ENCODE peak calls at places on chromosomes 12 and 14, in nine cellular contexts. Q is DND-41; W is SK-N-MC; Y is PC-9; M is neuronal stem cell; Z is CD8-positive, alpha-beta T cell; C is PC-3; A is left ventricle myocardium inferior; L is psoas muscle. T is an unnamed sample. For H3K9me3, the result is how much of the 10 kb centered on the place peaks cover.

GRCh38 chr12:60172696-60173095 is 576.9 kb downstream of the SLC16A7 start:
- DNase-seq in Z (no peak), C (peak), A (no peak), Y (no peak), L (no peak), Q (no peak), M (no peak), W (no peak), T (no peak)

GRCh38 chr14:73809386-73809785 is 42.2 kb upstream of the PTGR2 start:
- DNase-seq in Q (no peak), Y (no peak), C (no peak), M (no peak), W (no peak), Z (no peak), L (peak), A (no peak), T (no peak)

GRCh38 chr12:19171731-19172130 is 42.2 kb downstream of the PLEKHA5 start:
- DNase-seq in L (no peak), W (no peak), M (no peak), Y (no peak), Q (no peak), A (no peak), C (peak), Z (no peak), T (no peak)

GRCh38 chr12:24728366-24728765 is 220.5 kb downstream of the BCAT1 start:
- DNase-seq in Y (no peak), W (no peak), L (no peak), C (peak), Q (peak), M (no peak), Z (no peak), A (no peak), T (no peak)

GRCh38 chr14:48008646-48009045 is 333.2 kb upstream of the MDGA2 start:
- DNase-seq in L (no peak), Y (no peak), A (no peak), Q (no peak), W (no peak), Z (no peak), M (no peak), C (no peak), T (no peak)

GRCh38 chr14:88753873-88754272 is 38.9 kb downstream of the EML5 start:
- DNase-seq in A (no peak), M (no peak), Y (no peak), Q (no peak), C (no peak), L (no peak), W (no peak), Z (no peak), T (no peak)

GRCh38 chr12:53051058-53051880 is 1.4 kb downstream of the TNS2 start:
- DNase-seq in L (peak), M (no peak), Q (no peak), Z (no peak), A (peak), C (no peak), W (no peak), Y (no peak), T (no peak)

GRCh38 chr14:89428163-89428523 is 11.1 kb upstream of the FOXN3 start:
- DNase-seq in Z (no peak), Y (no peak), M (no peak), A (no peak), Q (no peak), W (no peak), L (no peak), C (no peak), T (no peak)

GRCh38 chr14:58131386-58131785 is 20.6 kb downstream of the ARMH4 start:
- DNase-seq in Q (no peak), L (no peak), M (no peak), A (no peak), C (peak), W (no peak), Y (no peak), Z (no peak), T (no peak)

DNA sequence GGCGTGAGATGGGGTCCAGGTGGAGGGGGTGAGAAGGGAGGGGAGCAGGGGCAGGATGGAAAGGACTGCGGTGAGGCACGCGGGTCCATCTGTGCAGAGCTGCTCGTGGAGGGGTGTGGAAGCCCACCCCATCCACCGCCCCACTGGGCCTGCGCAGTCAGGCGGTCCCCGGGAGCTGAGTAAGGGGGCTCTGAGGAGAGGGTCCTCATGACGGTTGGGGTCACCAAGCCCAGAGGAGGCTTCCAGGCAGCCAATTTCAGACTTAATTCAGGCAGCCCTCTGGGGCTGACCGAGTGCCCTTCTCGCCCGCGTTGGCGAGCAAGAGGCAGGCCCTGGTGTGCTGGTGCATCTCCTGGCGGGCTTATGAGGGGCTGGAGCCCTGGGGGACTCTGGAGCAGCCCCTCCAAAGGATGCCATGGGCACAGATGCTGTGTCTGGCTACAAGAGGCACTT is 115.5 kb downstream of the KIF26A start:
- DNase-seq in Q (no peak), Z (no peak), M (no peak), C (no peak), W (no peak), L (no peak), Y (no peak), A (no peak), T (no peak)
- H3K9me3 ChIP-seq in Q (under half), Z (under half), M (under half), C (under half), W (under half), L (under half), Y (under half), A (under half), T (under half)

GRCh38 chr14:52313903-52314481 is at the start of gene PTGER2:
- DNase-seq in C (peak), M (peak), Y (no peak), Q (peak), A (peak), L (peak), W (no peak), Z (peak), T (peak)
- H3K27ac ChIP-seq in C (no peak), M (no peak), Y (no peak), Q (peak), A (no peak), L (no peak), W (no peak), Z (peak), T (no peak)

GRCh38 chr14:52155656-52156213 is 86.9 kb upstream of the NID2 start:
- DNase-seq in M (no peak), C (no peak), Z (no peak), Y (no peak), Q (no peak), W (no peak), A (no peak), L (no peak), T (no peak)

GRCh38 chr14:52150162-52150561 is 81.3 kb upstream of the NID2 start:
- DNase-seq in Y (no peak), Z (no peak), Q (no peak), C (no peak), L (no peak), W (no peak), A (no peak), M (no peak), T (no peak)

GRCh38 chr14:52153939-52154338 is 85.1 kb upstream of the NID2 start:
- DNase-seq in L (no peak), Q (peak), C (no peak), W (no peak), Z (no peak), Y (no peak), M (no peak), A (no peak), T (no peak)

DNA sequence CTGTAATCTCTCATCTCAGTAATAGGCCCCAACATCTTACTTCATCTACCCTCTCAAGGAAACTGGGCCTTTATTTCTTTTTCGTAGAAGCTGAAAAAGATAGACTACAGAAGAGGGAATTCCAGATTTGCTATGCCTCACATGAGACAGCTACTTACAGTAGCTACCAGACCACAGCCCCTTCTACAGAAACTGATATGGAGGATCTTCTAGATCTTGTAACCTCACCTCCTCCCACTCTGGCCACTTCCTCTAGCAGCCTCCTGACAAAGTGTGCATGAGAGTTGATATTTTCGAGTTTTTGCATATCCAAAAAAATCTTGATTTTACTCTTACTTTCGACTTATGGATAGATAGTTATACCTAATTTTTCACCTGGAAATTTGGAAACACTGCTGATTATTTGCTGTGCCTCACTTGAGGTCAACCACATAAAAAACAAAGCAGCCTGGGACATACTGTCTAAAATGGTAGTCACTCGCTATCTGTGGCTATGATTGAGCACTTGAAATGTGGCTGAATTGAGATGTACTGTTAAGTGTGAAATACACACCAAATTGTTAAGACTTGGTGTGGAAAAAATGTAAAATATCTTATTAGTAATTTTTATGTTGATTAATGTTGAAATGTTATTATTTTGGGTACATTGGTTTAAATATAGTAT is 86.3 kb upstream of the NID2 start:
- DNase-seq in Y (no peak), Z (no peak), C (no peak), W (no peak), Q (no peak), L (no peak), M (no peak), A (no peak), T (no peak)
- H3K9me3 ChIP-seq in Y (under half), Z (under half), C (under half), W (under half), Q (under half), L (under half), M (under half), A (under half), T (under half)

DNA sequence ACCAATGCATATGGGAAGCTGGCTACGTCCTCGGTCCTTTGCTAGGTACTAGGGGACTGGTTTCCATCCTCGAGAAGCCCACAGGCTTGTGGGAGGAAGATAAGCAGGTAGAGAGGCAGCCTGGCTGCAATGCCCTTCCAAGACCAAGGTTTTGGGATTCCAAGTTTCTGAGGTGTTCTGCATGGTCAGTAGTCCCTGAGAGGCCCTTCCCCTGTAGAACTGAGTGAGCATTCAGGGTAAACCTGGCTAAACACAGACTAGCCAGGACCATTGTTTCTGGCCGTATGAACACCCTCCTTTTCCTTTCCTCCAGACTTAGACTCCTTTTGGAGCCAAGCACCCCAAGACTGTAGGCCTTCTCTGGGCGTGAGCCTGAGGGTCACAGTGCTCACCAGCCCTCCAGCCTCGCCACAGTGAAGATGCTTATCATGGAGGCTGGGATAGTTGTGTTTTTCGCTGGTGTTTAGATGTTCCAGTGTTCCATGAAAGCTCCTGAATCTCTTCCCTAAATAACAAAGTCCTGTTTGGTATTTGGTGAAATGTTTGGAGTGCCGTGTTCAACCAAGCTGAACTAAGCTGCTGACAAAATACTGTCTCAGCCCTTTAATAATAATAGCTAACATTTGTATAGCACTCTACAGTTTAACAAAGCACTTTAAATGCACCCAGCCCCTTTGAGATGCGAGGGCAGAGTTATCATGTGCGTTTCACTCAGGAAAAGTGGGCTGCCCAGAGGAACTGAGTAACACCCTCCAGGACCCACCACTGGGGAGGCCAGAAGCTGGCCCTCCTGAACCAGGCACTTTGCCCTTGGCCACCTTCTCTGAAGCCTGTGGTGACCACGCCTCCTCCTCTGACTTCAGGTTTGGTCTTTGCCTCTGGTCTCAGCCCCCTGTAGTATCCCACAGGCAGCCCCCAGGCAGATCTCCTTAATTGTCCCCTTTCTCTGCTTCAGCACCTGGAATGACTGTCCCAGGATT is 284.5 kb downstream of the CACNA1C start:
- DNase-seq in L (no peak), M (no peak), A (no peak), C (no peak), Y (no peak), Z (no peak), Q (no peak), W (no peak), T (no peak)
- H3K27ac ChIP-seq in L (peak), M (no peak), A (peak), C (peak), Y (no peak), Z (no peak), Q (no peak), W (no peak), T (no peak)

GRCh38 chr14:25537846-25538455 is 488.0 kb upstream of the STXBP6 start:
- DNase-seq in L (no peak), M (peak), C (peak), A (no peak), Q (peak), W (peak), Z (no peak), Y (no peak), T (no peak)
- H3K9me3 ChIP-seq in L (under half), M (under half), C (under half), A (under half), Q (under half), W (under half), Z (under half), Y (under half), T (under half)

GRCh38 chr14:54696998-54697397 is 130.1 kb downstream of the SAMD4A start:
- DNase-seq in A (no peak), Z (no peak), M (no peak), L (no peak), W (no peak), Y (no peak), Q (no peak), C (no peak), T (no peak)

GRCh38 chr14:54699087-54699530 is 132.2 kb downstream of the SAMD4A start:
- DNase-seq in Y (no peak), A (peak), M (no peak), C (no peak), Q (no peak), L (peak), Z (no peak), W (no peak), T (no peak)

GRCh38 chr14:54698501-54698900 is 131.6 kb downstream of the SAMD4A start:
- DNase-seq in A (no peak), M (no peak), L (no peak), Z (no peak), W (no peak), Y (no peak), C (no peak), Q (no peak), T (no peak)

GRCh38 chr14:54699735-54700134 is 132.8 kb downstream of the SAMD4A start:
- DNase-seq in A (no peak), W (no peak), Y (no peak), M (no peak), Q (no peak), Z (no peak), C (no peak), L (no peak), T (no peak)

GRCh38 chr14:54697806-54698205 is 130.9 kb downstream of the SAMD4A start:
- DNase-seq in L (no peak), C (peak), Q (no peak), A (no peak), W (no peak), Z (no peak), Y (no peak), M (no peak), T (no peak)
- H3K27ac ChIP-seq in L (peak), C (peak), Q (no peak), A (peak), W (no peak), Z (no peak), Y (no peak), M (no peak), T (no peak)